ENCODE peak calls at places on chromosome 3, in nine cellular contexts. P is uterus, G is psoas muscle, Q is prostate gland, M is astrocyte of the spinal cord, C is A549, F is left ventricle myocardium inferior, E is sigmoid colon, R is MM.1S. N is an unnamed sample.

GRCh38 chr3:117587416-117587815 is 877.8 kb downstream of the TUSC7 start:
- DNase-seq in P (no peak), G (no peak), M (no peak), C (no peak), E (no peak), F (no peak), Q (no peak), R (no peak), N (no peak)

GRCh38 chr3:11690863-11691833 is 47.4 kb upstream of the VGLL4 start:
- DNase-seq in R (no peak), C (no peak), M (peak), E (no peak), Q (no peak), P (no peak), F (no peak), G (no peak), N (no peak)

GRCh38 chr3:146104068-146104467 is 56.9 kb downstream of the PLOD2 start:
- DNase-seq in G (no peak), C (no peak), Q (no peak), M (no peak), F (no peak), P (no peak), E (no peak), R (no peak), N (no peak)

GRCh38 chr3:43362961-43363360 is 76.6 kb downstream of the SNRK start:
- DNase-seq in F (no peak), R (no peak), G (no peak), C (no peak), E (no peak), Q (no peak), P (no peak), M (no peak), N (no peak)

GRCh38 chr3:67683522-67683921 is 29.1 kb upstream of the SUCLG2 start:
- DNase-seq in Q (no peak), G (no peak), F (no peak), M (no peak), P (no peak), E (no peak), R (no peak), C (no peak), N (peak)

GRCh38 chr3:126685041-126685440 is 19.0 kb upstream of the CHCHD6 start:
- DNase-seq in M (peak), Q (no peak), R (no peak), E (no peak), F (no peak), G (no peak), P (no peak), C (no peak), N (no peak)

GRCh38 chr3:114206342-114206741 is 27.5 kb upstream of the DRD3 start:
- DNase-seq in C (no peak), Q (no peak), F (no peak), G (no peak), M (no peak), P (no peak), R (no peak), E (no peak), N (no peak)

GRCh38 chr3:113626513-113627371 is 69.7 kb downstream of the USF3 start:
- DNase-seq in Q (peak), G (peak), C (peak), P (peak), R (peak), M (peak), F (peak), E (peak), N (peak)

GRCh38 chr3:25558106-25558505 is 106.6 kb downstream of the TOP2B start:
- DNase-seq in G (no peak), F (no peak), C (no peak), M (peak), E (no peak), Q (no peak), P (peak), R (no peak), N (no peak)

GRCh38 chr3:46359748-46360509 is 6.0 kb downstream of the CCR2 start:
- DNase-seq in R (no peak), F (no peak), P (no peak), Q (no peak), C (no peak), G (no peak), M (peak), E (no peak), N (peak)

GRCh38 chr3:117817103-117817502 is 1107.5 kb downstream of the TUSC7 start:
- DNase-seq in Q (no peak), F (no peak), M (no peak), G (no peak), C (no peak), R (no peak), P (no peak), E (no peak), N (no peak)

DNA sequence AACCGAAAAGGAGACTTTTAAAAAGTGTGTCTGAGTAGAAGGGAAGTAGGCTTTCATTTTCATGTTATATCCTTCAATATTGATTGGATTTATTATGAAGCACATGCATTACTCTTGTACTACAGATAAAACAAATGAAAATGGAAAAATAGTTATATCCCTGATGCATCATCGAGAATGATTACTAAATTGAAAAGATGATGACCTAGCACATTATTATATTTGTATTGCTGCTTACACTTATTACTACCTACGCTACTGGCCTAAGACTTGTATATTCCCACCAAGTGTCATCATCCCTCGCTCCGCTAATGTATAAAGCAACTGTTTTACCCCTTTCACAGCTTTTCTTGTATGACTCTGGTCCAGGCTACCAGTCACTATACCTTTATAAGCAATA is 922.4 kb downstream of the DIPK2A start:
- DNase-seq in F (no peak), C (no peak), R (no peak), M (no peak), Q (no peak), G (no peak), P (no peak), E (no peak), N (no peak)
- TF ChIP-seq CTCF in F (no peak), C (no peak), R (no peak), M (no peak), Q (no peak), G (no peak), P (no peak), E (no peak), N (no peak)

GRCh38 chr3:78994174-78995027 is 773.4 kb downstream of the ROBO1 start:
- DNase-seq in M (peak), C (no peak), F (no peak), R (no peak), P (no peak), E (no peak), G (no peak), Q (no peak), N (no peak)
- H3K4me3 ChIP-seq in M (no peak), C (no peak), F (no peak), R (no peak), P (no peak), E (no peak), G (no peak), Q (no peak), N (no peak)

DNA sequence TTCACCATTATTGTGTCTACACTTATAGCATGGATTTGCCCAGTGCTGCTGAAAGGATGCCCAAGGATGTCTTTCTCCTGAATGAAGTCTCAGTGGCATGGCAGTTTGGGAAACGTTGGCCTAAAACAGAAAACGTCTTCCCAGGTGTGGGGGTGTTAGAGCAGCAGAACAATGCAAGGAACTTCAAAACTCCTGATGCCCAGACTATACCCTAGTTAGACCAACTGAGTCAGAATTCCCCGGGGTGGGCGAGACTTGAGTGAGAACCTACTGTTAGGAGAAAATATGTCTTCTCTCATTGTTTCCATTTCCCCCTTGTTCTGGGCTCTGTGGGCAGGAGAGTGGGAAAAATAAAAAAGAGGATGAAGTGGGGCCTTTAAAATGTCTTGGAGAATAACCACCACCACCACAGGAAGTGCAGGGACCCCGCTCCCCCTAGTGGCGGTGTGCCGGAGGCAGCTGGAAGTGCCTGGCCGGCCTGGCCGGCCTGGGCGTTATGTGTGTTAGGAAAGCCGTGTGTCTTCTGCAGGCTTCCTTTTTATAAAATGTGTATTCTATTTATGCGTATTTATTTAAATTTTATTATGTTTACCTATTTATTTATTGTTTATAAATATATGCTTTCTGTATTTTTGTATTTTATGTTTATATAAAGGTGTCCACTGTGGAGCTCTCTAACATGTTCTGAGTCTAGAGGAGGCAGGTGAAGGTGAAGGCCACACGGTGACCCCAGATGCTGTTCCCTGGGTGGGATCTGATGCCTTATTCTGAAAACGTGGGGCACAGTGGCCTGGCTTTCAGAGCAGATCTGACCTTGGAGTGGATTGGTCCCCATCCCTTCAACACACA is 104.5 kb upstream of the SLC7A14 start:
- DNase-seq in M (no peak), F (peak), E (peak), C (peak), Q (peak), P (peak), R (peak), G (peak), N (no peak)
- TF ChIP-seq CTCF in M (peak), F (peak), E (peak), C (peak), Q (peak), P (peak), R (peak), G (peak), N (peak)

GRCh38 chr3:129687586-129688125 is 81.2 kb upstream of the PLXND1 start:
- DNase-seq in G (no peak), P (no peak), F (no peak), Q (no peak), E (no peak), R (no peak), M (no peak), C (no peak), N (no peak)
- H3K4me3 ChIP-seq in G (peak), P (no peak), F (peak), Q (no peak), E (no peak), R (no peak), M (no peak), C (no peak), N (no peak)

GRCh38 chr3:4780545-4780957 is 198.7 kb upstream of the BHLHE40 start:
- DNase-seq in P (no peak), R (no peak), C (no peak), M (no peak), E (no peak), F (no peak), G (no peak), Q (no peak), N (no peak)
- TF ChIP-seq CTCF in P (no peak), R (no peak), C (no peak), M (no peak), E (no peak), F (no peak), G (no peak), Q (no peak), N (no peak)